ENCODE peak calls at places on chromosomes 4 and X, in four cellular contexts. H is HepG2, E is HCT116, T is H1. P is an unnamed sample.

GRCh38 chr4:98510757-98511517 is 147.5 kb downstream of the TSPAN5 start:
- DNase-seq in T (no peak), H (no peak), E (no peak), P (no peak)

GRCh38 chr4:110869114-110869513 is 246.2 kb upstream of the PITX2 start:
- DNase-seq in H (no peak), T (no peak), E (no peak), P (no peak)

GRCh38 chr4:185305979-185306442 is 89.7 kb downstream of the LRP2BP start:
- DNase-seq in T (no peak), H (no peak), E (peak), P (no peak)

GRCh38 chr4:84920591-84920990 is 45.9 kb downstream of the WDFY3 start:
- DNase-seq in H (no peak), E (no peak), T (no peak), P (no peak)

GRCh38 chrX:37846934-37847732 is at the start of gene DYNLT3:
- DNase-seq in H (peak), T (peak), E (peak), P (peak)

GRCh38 chr4:96052827-96053226 is 212.9 kb downstream of the PDHA2 start:
- DNase-seq in T (no peak), E (no peak), H (no peak), P (no peak)

GRCh38 chrX:49838374-49838773 is 9.3 kb downstream of the PAGE4 start:
- DNase-seq in E (peak), H (peak), T (no peak), P (peak)

GRCh38 chrX:122087353-122087752 is 1039.9 kb downstream of the GLUD2 start:
- DNase-seq in H (no peak), T (no peak), E (no peak), P (no peak)

GRCh38 chrX:71532078-71532752 is 689 bp upstream of the OGT start:
- DNase-seq in T (no peak), H (no peak), E (no peak), P (no peak)

GRCh38 chr4:138275946-138276621 is 33.9 kb upstream of the SLC7A11 start:
- DNase-seq in E (no peak), H (no peak), T (no peak), P (no peak)

GRCh38 chrX:107805179-107805578 is 20.5 kb upstream of the MID2 start:
- DNase-seq in H (no peak), E (no peak), T (no peak), P (no peak)

GRCh38 chr4:149997881-149998421 is 80.3 kb upstream of the DCLK2 start:
- DNase-seq in T (no peak), H (peak), E (peak), P (no peak)

GRCh38 chr4:94641702-94642560 is 115.8 kb upstream of the BMPR1B start:
- DNase-seq in T (no peak), H (peak), E (peak), P (no peak)

GRCh38 chrX:77622233-77622632 is 163.8 kb downstream of the ATRX start:
- DNase-seq in H (no peak), E (no peak), T (no peak), P (no peak)
- TF ChIP-seq YY1 in H (no peak), E (no peak), T (no peak), P (no peak)

GRCh38 chrX:21811832-21812231 is 27.6 kb upstream of the MBTPS2 start:
- DNase-seq in E (no peak), H (no peak), T (no peak), P (no peak)

GRCh38 chrX:21812628-21813027 is 26.8 kb upstream of the MBTPS2 start:
- DNase-seq in H (no peak), T (no peak), E (no peak), P (no peak)

DNA sequence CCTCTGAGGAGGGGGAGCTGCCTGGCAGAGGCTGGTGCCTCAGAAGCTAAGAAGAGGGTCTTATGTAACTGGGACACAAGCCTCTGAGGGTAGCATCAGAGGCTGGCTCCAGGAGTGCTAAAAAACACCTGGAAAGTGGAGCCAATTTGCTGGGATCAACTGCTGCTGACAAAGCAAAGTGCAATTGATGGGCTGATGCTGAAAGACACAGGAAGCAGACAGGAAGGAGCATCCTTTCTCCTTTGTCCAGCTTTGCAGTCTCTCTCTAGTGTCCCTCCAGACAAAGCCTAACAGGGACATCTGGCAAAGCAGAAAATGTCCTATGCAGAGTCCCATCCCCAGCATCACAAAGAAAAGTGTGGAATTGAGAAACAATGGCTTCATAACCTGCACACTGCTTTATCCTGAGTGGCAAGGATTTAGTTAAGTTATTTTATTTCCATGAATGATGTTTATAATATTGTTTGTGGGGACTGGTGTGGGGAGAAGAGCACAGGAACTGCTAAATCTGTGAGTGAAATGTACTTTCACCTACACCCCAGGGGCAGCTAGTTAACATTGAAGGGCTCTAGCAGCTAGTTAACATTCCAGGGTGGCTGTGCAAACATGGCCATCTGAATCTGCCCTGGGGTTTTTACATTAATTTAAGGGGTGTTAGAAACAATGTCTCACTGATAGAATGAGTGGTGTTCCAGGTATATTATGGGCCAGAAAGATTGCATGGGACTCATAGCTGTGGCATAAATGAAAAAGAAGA is 25.6 kb upstream of the MBTPS2 start:
- DNase-seq in T (no peak), E (no peak), H (no peak), P (no peak)
- TF ChIP-seq SIN3A in T (no peak), E (no peak), H (no peak), P (no peak)

DNA sequence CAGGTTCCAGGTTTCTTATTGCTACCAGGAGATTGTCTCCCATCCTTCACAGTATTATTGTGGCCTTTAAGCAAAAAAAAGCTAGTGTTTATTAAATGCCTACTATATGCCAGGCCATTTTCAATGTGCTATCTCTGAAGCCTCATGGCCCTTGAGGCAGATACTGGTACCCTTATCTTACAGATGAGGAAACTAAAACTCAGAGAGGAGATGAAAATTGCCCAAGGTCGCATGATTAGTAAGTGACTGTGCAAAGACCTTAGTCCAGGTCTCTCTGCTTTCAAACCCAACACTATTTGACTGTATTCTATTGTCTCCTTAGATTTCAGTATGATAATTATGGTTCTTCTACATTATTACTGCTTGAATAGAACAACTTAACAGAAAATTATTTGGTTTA is 717.9 kb upstream of the AMOT start:
- DNase-seq in H (no peak), E (no peak), T (no peak), P (no peak)
- TF ChIP-seq YY1 in H (no peak), E (no peak), T (no peak), P (no peak)

DNA sequence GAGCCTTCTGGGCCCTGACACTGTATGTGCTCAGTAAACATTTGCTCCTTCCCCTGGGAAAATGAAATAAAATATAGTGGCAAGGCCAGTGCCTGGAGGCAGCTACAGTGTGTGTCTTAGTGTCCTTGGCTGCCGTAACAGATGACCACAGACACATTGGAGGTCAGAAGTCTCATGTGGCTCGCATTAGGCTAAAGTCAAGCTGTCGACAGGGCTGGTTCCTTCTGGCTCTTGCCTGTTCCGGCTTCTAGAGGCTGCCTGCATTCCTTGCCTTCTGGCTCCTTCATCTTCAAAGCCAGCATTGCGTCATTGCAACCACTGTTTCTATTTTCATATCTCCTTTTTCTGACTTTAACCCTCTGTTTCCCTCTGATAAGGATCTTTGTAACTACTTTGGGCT is 83.6 kb upstream of the STX18 start:
- DNase-seq in E (no peak), T (no peak), H (no peak), P (no peak)
- TF ChIP-seq SIN3A in E (no peak), T (no peak), H (no peak), P (no peak)

DNA sequence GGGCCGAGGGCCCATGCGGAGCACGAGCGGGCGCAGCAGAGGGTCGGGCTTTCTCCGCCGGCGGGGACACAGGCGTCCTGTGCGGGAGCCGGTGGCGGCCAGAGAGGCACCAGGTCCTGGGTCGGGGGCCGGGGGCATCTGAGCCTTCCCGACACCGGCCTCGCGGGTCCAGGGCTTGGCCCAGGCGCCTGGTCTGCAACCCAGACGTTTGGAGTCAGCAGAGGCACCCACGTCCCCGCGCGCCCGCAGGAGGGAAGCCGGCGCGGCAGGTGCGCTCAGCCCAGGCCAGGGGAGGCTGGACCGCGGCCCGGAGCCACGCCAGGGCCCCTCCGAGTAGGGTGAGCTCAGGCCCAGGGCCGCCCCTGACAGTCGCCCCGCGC is 91.1 kb downstream of the FAM53A start:
- DNase-seq in T (no peak), H (no peak), E (no peak), P (no peak)
- TF ChIP-seq YY1 in T (no peak), H (no peak), E (no peak), P (no peak)

GRCh38 chr4:73706811-73707210 is 33.6 kb upstream of the CXCL8 start:
- DNase-seq in E (no peak), H (no peak), T (no peak), P (no peak)

GRCh38 chr4:73707269-73707875 is 33.0 kb upstream of the CXCL8 start:
- DNase-seq in H (no peak), T (no peak), E (no peak), P (no peak)

GRCh38 chr4:73705721-73706120 is 34.6 kb upstream of the CXCL8 start:
- DNase-seq in E (no peak), H (no peak), T (no peak), P (no peak)

GRCh38 chr4:73709461-73710033 is 30.8 kb upstream of the CXCL8 start:
- DNase-seq in H (no peak), T (no peak), E (no peak), P (no peak)

GRCh38 chr4:73707918-73708577 is 32.3 kb upstream of the CXCL8 start:
- DNase-seq in H (no peak), T (no peak), E (peak), P (no peak)
- TF ChIP-seq SIN3A in H (no peak), T (no peak), E (peak), P (no peak)

GRCh38 chr4:101791189-101791572 is 651 bp downstream of the BANK1 start:
- DNase-seq in T (no peak), H (no peak), E (peak), P (no peak)
- TF ChIP-seq YY1 in T (no peak), H (no peak), E (no peak), P (no peak)

GRCh38 chrX:65331371-65331770 is 203.2 kb downstream of the LAS1L start:
- DNase-seq in H (no peak), E (no peak), T (no peak), P (no peak)
- TF ChIP-seq SIN3A in H (no peak), E (no peak), T (no peak), P (no peak)

GRCh38 chr4:153916273-153916755 is 127.4 kb upstream of the SFRP2 start:
- DNase-seq in E (no peak), T (no peak), H (no peak), P (no peak)
- TF ChIP-seq YY1 in E (no peak), T (no peak), H (no peak), P (no peak)